ENCODE peak calls at places on chromosomes 6 and 20, in nine cellular contexts. J, Y, Q, G, M, I, U, E and N are unnamed samples.

GRCh38 chr20:45701104-45701503 is 734 bp upstream of the WFDC13 start:
- DNase-seq in G (no peak), M (no peak), Y (no peak), E (no peak), Q (no peak), U (no peak), I (no peak), J (no peak), N (no peak)

GRCh38 chr20:58874469-58874868 is 22.0 kb downstream of the GNAS start:
- DNase-seq in E (no peak), J (no peak), G (no peak), M (no peak), U (no peak), Y (no peak), Q (no peak), I (no peak), N (no peak)

GRCh38 chr6:125255201-125255600 is 46.6 kb downstream of the HDDC2 start:
- DNase-seq in J (no peak), U (peak; percentile 64), Y (no peak), M (no peak), G (no peak), I (no peak), Q (no peak), E (no peak), N (no peak)

GRCh38 chr6:154598403-154598802 is 87.9 kb upstream of the CNKSR3 start:
- DNase-seq in E (no peak), Q (no peak), M (no peak), Y (no peak), J (no peak), U (no peak), I (no peak), G (no peak), N (no peak)

GRCh38 chr6:49549691-49550412 is 616 bp upstream of the C6orf141 start:
- DNase-seq in M (no peak), Y (no peak), I (no peak), U (no peak), Q (no peak), G (no peak), E (no peak), J (no peak), N (no peak)

GRCh38 chr6:3625161-3625979 is 126.1 kb downstream of the PXDC1 start:
- DNase-seq in U (no peak), Y (no peak), Q (no peak), G (no peak), I (peak; percentile 54), M (no peak), J (no peak), E (no peak), N (no peak)

GRCh38 chr6:2938632-2939083 is 32.7 kb downstream of the SERPINB6 start:
- DNase-seq in Y (no peak), G (peak; percentile 34), J (peak; percentile 55), U (peak; percentile 51), M (peak; percentile 86), Q (no peak), I (peak; percentile 40), E (peak; percentile 16), N (no peak)

GRCh38 chr20:10171864-10172751 is 46.5 kb upstream of the SNAP25 start:
- DNase-seq in Q (peak; percentile 40), J (peak; percentile 65), M (no peak), I (peak; percentile 64), U (peak; percentile 9), Y (peak; percentile 22), G (peak; percentile 27), E (peak; percentile 72), N (peak; percentile 78)

GRCh38 chr6:33211136-33211535 is 2.8 kb downstream of the RING1 start:
- DNase-seq in U (no peak), I (no peak), Y (no peak), J (no peak), M (no peak), E (no peak), G (no peak), Q (no peak), N (no peak)

DNA sequence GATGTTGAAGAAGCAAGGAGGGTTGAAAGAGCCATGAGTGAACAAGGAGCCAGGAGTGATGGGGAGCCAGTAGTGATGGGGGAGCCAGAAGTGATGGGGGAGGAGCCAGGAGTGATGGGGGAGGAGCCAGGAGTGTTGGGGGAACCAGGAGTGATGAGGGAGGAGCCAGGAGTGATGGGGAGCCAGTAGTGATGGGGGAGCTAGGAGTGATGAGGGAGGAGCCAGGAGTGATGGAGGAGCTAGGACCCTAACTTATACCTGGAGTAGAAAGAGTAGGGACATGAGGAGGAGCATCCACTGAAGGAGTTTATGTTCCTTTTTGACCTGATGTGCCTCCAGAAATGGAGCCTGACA is 14.6 kb upstream of the CD93 start:
- DNase-seq in E (no peak), I (peak; percentile 7), M (no peak), Q (no peak), G (no peak), Y (no peak), J (no peak), U (no peak), N (no peak)
- H3K4me1 ChIP-seq in E (no peaks in the 10 kb centered on the region), I (peaks cover 22% of the 10 kb centered on the region), M (no peaks in the 10 kb centered on the region), Q (peaks cover 3% of the 10 kb centered on the region), G (no peaks in the 10 kb centered on the region), Y (peaks cover 8% of the 10 kb centered on the region), J (no peaks in the 10 kb centered on the region), U (peaks cover 31% of the 10 kb centered on the region), N (no peaks in the 10 kb centered on the region)

DNA sequence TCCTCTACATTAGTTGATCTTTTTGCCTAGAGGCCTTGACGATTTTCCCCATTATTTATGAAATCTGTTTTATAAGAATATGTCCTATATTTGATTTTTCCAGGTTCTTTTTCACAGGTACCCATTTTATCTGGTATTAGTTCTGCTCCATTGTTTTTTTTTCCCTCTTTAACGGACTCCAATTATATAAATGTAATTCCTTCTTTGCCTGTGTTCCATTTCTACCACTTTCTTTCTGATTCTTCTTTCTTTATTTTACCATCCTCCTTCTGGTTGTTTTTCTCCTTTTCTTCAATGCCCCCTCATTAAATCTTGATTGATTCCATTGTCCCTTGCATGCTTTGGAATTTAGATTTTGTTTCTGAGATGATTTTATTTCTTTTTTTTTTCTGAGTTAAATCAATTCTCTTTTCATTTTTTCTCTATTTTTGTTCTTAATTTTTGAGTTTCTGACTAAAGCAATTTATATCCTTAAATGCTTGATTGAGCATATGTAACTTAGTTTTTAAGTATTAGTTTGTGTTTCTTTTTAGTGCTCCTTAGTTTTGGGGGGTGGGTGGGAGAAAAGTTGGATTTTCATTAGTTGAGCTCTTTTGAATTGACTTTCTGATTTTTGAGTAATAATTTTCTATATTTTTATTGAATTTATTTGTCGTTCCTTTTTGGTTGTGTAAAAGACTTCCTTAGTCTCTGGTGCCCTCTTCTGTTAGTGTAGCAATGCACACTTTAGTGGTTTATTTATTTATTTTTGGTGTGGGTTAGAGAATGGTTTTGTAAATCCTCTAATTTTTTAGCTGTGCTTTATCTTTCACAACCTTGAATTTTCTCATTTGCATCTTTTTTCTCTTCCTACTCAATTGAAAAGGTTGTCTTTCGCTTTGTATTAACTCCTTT is 140.8 kb downstream of the FARS2 start:
- DNase-seq in E (no peak), I (no peak), J (no peak), M (peak; percentile 12), Q (no peak), U (no peak), Y (no peak), G (no peak), N (no peak)
- TF ChIP-seq CTCF in E (peak; percentile 62), I (no peak), J (no peak), M (peak; percentile 48), Q (peak; percentile 68), U (peak; percentile 56), Y (peak; percentile 57), G (no peak), N (peak; percentile 58)

GRCh38 chr20:25352746-25353145 is 37.9 kb downstream of the ABHD12 start:
- DNase-seq in G (no peak), Q (no peak), J (no peak), Y (no peak), I (no peak), E (no peak), U (peak; percentile 9), M (no peak), N (no peak)
- H3K9me3 ChIP-seq in G (no peaks in the 10 kb centered on the region), Q (no peaks in the 10 kb centered on the region), J (no peaks in the 10 kb centered on the region), Y (no peaks in the 10 kb centered on the region), I (no peaks in the 10 kb centered on the region), E (no peaks in the 10 kb centered on the region), U (no peaks in the 10 kb centered on the region), M (no peaks in the 10 kb centered on the region), N (no peaks in the 10 kb centered on the region)

GRCh38 chr20:50144362-50144761 is 9.2 kb downstream of the PEDS1 start:
- DNase-seq in Y (peak; percentile 53), I (no peak), J (no peak), E (peak; percentile 85), G (no peak), U (peak; percentile 100), Q (peak; percentile 83), M (no peak), N (no peak)
- H3K4me1 ChIP-seq in Y (peaks cover 34% of the 10 kb centered on the region), I (peaks cover 95% of the 10 kb centered on the region), J (peaks cover 31% of the 10 kb centered on the region), E (peaks cover 8% of the 10 kb centered on the region), G (peaks cover 12% of the 10 kb centered on the region), U (peaks cover 82% of the 10 kb centered on the region), Q (peaks cover 60% of the 10 kb centered on the region), M (peaks cover 64% of the 10 kb centered on the region), N (no peaks in the 10 kb centered on the region)

GRCh38 chr20:34705383-34706021 is 1.4 kb downstream of the TP53INP2 start:
- DNase-seq in G (peak; percentile 41), I (no peak), U (peak; percentile 73), J (peak; percentile 38), Y (peak; percentile 62), E (peak; percentile 50), Q (no peak), M (no peak), N (no peak)
- TF ChIP-seq CTCF in G (no peak), I (no peak), U (peak; percentile 45), J (no peak), Y (peak; percentile 18), E (peak; percentile 58), Q (no peak), M (no peak), N (no peak)

DNA sequence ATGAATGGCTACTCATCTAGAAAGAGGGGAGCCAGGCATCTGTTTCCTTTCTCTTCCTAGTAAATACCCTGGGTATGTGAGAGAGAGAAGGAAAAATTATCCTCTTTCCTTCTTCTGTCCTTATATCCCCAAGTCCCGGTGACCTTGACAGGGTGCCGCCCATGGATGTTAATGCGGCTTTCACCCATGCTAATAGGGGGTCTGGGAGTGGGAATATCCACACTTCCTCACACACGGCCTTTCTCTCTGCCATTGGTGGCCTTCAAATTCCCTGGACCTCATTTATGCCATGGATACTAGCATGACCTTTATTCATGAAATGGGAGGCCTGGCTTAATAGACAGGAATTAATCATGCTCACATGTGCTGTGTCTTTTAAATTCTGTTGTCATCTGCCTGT is 159.0 kb upstream of the NOX3 start:
- DNase-seq in Y (no peak), M (no peak), I (no peak), Q (no peak), E (no peak), G (no peak), J (no peak), U (no peak), N (no peak)
- H3K9me3 ChIP-seq in Y (peaks cover 51% of the 10 kb centered on the region), M (peaks cover 3% of the 10 kb centered on the region), I (peaks cover 58% of the 10 kb centered on the region), Q (peaks cover 31% of the 10 kb centered on the region), E (no peaks in the 10 kb centered on the region), G (no peaks in the 10 kb centered on the region), J (peaks cover 25% of the 10 kb centered on the region), U (no peaks in the 10 kb centered on the region), N (no peaks in the 10 kb centered on the region)

DNA sequence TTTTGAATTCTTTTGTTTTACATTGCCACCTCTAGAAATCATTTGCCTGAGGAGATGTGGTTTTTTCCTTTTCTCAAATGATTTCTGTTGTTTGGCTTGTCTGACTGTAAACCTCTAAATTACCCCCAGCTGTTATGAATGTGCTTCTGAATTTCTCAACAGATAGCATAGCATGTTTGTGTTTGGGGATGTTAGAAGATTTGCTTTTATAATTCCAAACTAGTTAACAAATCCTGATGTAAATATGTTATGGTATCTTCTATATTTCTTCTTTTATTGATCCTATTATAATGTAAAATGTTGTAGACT is 31.6 kb upstream of the EZR start:
- DNase-seq in U (no peak), M (no peak), J (no peak), Q (no peak), E (no peak), I (no peak), G (no peak), Y (no peak), N (no peak)
- H3K4me1 ChIP-seq in U (peaks cover 64% of the 10 kb centered on the region), M (peaks cover 80% of the 10 kb centered on the region), J (peaks cover 53% of the 10 kb centered on the region), Q (no peaks in the 10 kb centered on the region), E (peaks cover 12% of the 10 kb centered on the region), I (peaks cover 37% of the 10 kb centered on the region), G (peaks cover 16% of the 10 kb centered on the region), Y (peaks cover 6% of the 10 kb centered on the region), N (peaks cover 3% of the 10 kb centered on the region)